ENCODE peak calls at places on chromosomes 2 and 18, in four cellular contexts. U, B, R and P are unnamed samples.

GRCh38 chr2:141940709-141941108 is 190.1 kb downstream of the LRP1B start:
- DNase-seq in U (no peak), B (no peak), R (no peak), P (no peak)

GRCh38 chr2:43084699-43085091 is 141.7 kb downstream of the ZFP36L2 start:
- DNase-seq in U (no peak), B (no peak), R (no peak), P (no peak)

GRCh38 chr18:11392292-11392691 is 217.1 kb upstream of the SLC35G4 start:
- DNase-seq in U (no peak), B (no peak), R (no peak), P (no peak)

GRCh38 chr2:28637648-28638047 is 114.0 kb upstream of the PPP1CB start:
- DNase-seq in U (no peak), B (no peak), R (no peak), P (no peak)

GRCh38 chr18:64271264-64271663 is 122.4 kb upstream of the LINC00305 start:
- DNase-seq in U (no peak), B (no peak), R (no peak), P (no peak)

GRCh38 chr18:63098014-63098981 is 221.3 kb downstream of the BCL2 start:
- DNase-seq in U (no peak), B (peak), R (no peak), P (peak)

GRCh38 chr2:8306530-8307351 is 375.1 kb upstream of the ID2 start:
- DNase-seq in U (no peak), B (no peak), R (no peak), P (no peak)

GRCh38 chr18:50937183-50937582 is 30.7 kb upstream of the ELAC1 start:
- DNase-seq in U (no peak), B (no peak), R (no peak), P (no peak)

GRCh38 chr18:66682855-66683322 is 79.0 kb upstream of the CDH19 start:
- DNase-seq in U (no peak), B (no peak), R (no peak), P (no peak)

GRCh38 chr2:219437141-219437540 is 2.5 kb downstream of the SPEG start:
- DNase-seq in U (no peak), B (no peak), R (no peak), P (no peak)

GRCh38 chr2:933734-934295 is 16.8 kb upstream of the SNTG2 start:
- DNase-seq in U (no peak), B (no peak), R (no peak), P (no peak)

GRCh38 chr2:122236152-122236892 is 480.9 kb downstream of the TSN start:
- DNase-seq in U (no peak), B (no peak), R (no peak), P (no peak)

GRCh38 chr2:45780541-45781463 is 129.3 kb downstream of the PRKCE start:
- DNase-seq in U (no peak), B (no peak), R (no peak), P (no peak)

GRCh38 chr2:163419000-163419575 is 316.7 kb downstream of the FIGN start:
- DNase-seq in U (no peak), B (no peak), R (no peak), P (no peak)

GRCh38 chr2:231190531-231191197 is 7.8 kb upstream of the ARMC9 start:
- DNase-seq in U (no peak), B (no peak), R (no peak), P (no peak)

GRCh38 chr2:145025382-145025781 is 505.5 kb upstream of the ZEB2 start:
- DNase-seq in U (no peak), B (no peak), R (no peak), P (no peak)

GRCh38 chr2:29390131-29390530 is 274.9 kb downstream of the CLIP4 start:
- DNase-seq in U (no peak), B (no peak), R (no peak), P (no peak)

GRCh38 chr2:182435754-182436153 is 8.9 kb upstream of the PDE1A start:
- DNase-seq in U (no peak), B (no peak), R (no peak), P (no peak)

GRCh38 chr2:111100765-111101162 is 19.9 kb upstream of the BCL2L11 start:
- DNase-seq in U (no peak), B (peak), R (no peak), P (peak)

GRCh38 chr2:19120941-19121750 is 237.3 kb downstream of the OSR1 start:
- DNase-seq in U (peak), B (no peak), R (no peak), P (no peak)

GRCh38 chr2:105287692-105288091 is 41.8 kb downstream of the TGFBRAP1 start:
- DNase-seq in U (peak), B (peak), R (no peak), P (no peak)

GRCh38 chr18:75109001-75109400 is 99.9 kb downstream of the PTGR3 start:
- DNase-seq in U (no peak), B (no peak), R (no peak), P (no peak)

GRCh38 chr18:21513292-21513691 is 87.2 kb downstream of the ESCO1 start:
- DNase-seq in U (no peak), B (no peak), R (no peak), P (no peak)

GRCh38 chr18:6504605-6505510 is 90.1 kb upstream of the L3MBTL4 start:
- DNase-seq in U (no peak), B (no peak), R (no peak), P (no peak)

GRCh38 chr18:55857961-55858360 is 270.0 kb upstream of the TCF4 start:
- DNase-seq in U (no peak), B (no peak), R (no peak), P (no peak)

GRCh38 chr2:158394453-158394852 is 62.1 kb downstream of the CCDC148 start:
- DNase-seq in U (no peak), B (no peak), R (no peak), P (no peak)

GRCh38 chr18:10053861-10054260 is 140.0 kb downstream of the VAPA start:
- DNase-seq in U (no peak), B (no peak), R (no peak), P (no peak)

DNA sequence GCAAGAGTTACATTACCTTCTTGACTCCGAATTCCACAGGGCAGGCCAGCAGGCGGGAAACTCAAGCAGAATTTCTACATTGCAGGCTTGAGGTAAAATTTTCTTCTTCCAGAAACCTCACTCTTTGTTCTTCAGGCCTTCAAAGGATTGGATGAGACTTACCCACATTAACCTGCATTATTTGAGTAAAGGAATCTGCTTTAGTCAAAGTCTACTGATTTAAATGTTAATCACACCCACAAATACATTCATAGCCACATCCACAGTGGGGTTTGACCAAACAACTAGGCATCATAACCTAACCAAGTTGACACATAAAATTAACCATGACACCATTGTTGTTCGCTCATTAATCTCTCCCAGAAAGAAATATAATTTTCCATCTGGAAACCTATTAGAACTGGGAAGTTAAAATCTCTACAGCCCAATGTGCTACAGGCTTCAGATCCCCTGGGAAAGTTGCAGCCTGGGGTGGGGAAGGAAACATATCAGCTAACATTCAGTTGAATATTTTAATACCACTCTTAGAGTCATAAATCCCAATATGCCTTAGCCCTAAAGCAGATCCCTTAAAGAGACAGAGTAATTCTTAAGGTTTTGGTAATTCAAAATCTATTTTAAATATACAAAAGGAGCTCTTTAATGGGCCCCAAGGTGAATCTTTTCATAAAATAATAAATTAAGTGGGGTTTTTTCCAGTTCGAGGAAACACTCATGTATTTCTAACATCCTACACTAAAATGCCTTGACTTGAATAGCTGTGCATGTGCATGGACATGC is 468.3 kb upstream of the TNP1 start:
- DNase-seq in U (no peak), B (no peak), R (no peak), P (no peak)
- TF ChIP-seq TAF1 in U (no peak), B (no peak), R (no peak), P (no peak)

GRCh38 chr2:241182126-241182525 is 6.4 kb upstream of the ANO7 start:
- DNase-seq in U (no peak), B (no peak), R (no peak), P (no peak)

GRCh38 chr2:241180495-241180894 is 8.0 kb upstream of the ANO7 start:
- DNase-seq in U (no peak), B (no peak), R (peak), P (no peak)

GRCh38 chr2:241177935-241178334 is 10.5 kb upstream of the ANO7 start:
- DNase-seq in U (no peak), B (no peak), R (no peak), P (no peak)

GRCh38 chr2:241177526-241177925 is 11.0 kb upstream of the ANO7 start:
- DNase-seq in U (no peak), B (no peak), R (no peak), P (no peak)

DNA sequence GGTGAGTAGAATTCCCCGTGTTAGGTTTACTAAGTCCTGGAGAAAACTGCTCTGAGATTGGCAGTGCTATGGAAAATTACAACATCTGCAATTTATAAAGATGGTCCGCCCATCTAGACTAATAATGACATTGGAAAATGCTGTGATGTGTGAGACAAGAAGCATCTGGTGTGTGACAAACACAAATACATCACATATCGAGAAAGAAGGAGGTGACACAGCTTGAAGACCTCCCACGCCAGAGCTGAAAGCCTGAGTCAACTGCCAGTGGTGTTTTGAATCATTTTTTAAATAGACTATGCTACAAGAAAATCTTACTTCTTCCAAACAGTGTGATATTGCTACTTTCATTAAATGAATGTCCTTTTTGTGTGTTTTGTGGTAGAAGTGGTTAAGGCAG is 8.6 kb upstream of the ANO7 start:
- DNase-seq in U (no peak), B (no peak), R (no peak), P (no peak)
- TF ChIP-seq POLR2AphosphoS5 in U (no peak), B (no peak), R (no peak), P (no peak)

DNA sequence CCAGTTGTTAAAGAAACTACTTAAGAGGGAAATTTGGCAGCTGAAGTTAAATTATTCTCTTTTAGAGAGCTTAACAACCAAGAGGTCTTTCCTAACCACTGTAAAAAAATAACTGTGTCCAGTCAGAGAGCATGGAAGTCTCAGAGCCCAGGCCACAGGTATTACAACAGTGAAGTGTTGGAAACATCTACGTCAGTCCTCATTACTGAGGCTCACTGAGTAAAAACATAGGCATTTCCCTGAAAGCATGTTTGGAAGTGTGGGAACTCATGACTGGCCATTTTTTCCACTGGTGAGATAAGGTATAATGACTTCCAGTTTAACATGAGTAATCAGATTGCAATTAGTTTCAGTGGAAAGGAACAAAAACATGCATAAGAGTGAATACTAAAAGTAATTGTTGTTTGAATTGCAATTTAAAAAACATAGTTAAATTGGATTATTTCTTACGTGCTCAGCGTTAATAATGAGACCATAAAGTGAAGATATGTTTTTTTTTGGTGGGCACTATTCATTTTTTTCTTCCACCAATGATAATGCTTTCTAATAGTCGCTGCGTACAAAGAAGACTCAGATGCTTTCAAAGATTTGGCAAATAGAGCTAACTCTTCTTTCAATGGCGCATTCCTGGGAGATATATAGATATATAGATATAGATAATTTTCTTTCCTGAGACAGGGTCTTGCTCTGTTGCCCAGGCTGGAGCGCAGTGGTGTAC is 60.8 kb downstream of the EFEMP1 start:
- DNase-seq in U (no peak), B (no peak), R (no peak), P (no peak)
- TF ChIP-seq POLR2A in U (no peak), B (no peak), R (no peak), P (no peak)

GRCh38 chr18:32175265-32175664 is 14.6 kb upstream of the MEP1B start:
- DNase-seq in U (no peak), B (no peak), R (no peak), P (no peak)
- TF ChIP-seq TAF1 in U (no peak), B (no peak), R (no peak), P (no peak)

DNA sequence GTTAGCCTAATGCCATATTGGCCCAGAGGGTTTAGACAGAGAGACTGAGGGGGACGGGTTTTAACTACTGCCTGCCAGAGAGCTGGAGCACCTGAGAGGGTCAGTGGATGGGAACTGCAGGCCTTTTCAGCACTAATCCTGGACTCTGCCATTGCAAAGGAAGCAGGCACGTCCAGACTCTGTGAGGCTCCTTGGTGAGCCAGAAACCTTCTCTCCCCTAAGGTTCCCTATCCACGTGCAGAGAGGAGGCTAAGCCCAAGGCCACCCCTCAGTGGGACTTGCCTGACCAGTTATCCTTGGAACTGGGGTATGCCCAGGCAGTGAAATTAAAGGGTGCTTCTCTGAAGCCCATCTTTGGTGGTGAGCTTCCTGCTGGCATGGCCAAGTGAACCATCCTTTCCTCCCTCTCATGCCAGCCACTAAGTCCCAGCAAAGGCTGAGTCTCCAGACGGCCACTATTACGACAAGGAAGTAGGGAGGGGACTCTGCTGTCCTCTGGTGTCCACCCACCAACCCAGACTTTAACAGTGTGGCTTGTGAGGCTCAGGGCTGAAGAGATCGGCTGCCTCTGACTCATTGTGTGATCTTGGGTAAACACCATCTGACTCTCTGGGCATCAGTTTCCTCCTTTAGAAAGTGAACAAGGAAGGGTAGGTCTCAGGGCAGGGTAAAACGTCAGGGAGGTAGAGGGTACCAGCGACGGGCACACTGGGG is 3.9 kb upstream of the MLPH start:
- DNase-seq in U (no peak), B (no peak), R (no peak), P (no peak)
- TF ChIP-seq POLR2AphosphoS5 in U (no peak), B (no peak), R (no peak), P (no peak)

DNA sequence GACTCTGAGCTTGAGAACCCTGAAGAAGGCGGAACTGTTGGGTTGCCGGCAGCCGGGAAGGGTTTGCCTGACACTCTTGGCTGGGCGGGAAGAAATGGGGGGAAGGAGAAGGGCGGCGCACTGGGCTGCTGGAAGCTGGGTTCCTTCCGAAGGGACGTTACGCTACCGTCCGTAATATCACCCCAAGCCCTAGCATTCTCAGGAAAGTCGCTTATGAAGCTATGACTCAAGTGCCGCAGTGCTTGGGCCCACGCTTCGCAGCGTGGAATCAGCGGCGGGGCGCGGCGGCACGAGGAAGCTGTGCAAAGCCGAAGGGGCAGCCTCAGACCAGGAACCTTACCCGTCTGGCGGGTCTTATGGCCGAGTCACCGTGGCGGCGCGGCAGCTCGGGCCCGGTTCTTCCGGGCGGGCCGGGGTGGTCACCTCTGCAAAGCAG is 50.2 kb upstream of the SIGLEC15 start:
- DNase-seq in U (no peak), B (no peak), R (no peak), P (peak)
- TF ChIP-seq POLR2A in U (no peak), B (peak), R (peak), P (peak)